ENCODE peak calls at places on chromosomes 4 and X, in five cellular contexts. One of them, this sample, is unnamed.

GRCh38 chrX:41293269-41293668 is 40.7 kb upstream of the DDX3X start:
- DNase-seq in GM04504: no peak
- DNase-seq in occipital lobe: no peak
- DNase-seq in head of caudate nucleus: no peak
- DNase-seq in CD4-positive, alpha-beta T cell: no peak
- DNase-seq in this sample: no peak

GRCh38 chrX:46758163-46758955 is 559 bp downstream of the SLC9A7 start:
- DNase-seq in GM04504: no peak
- DNase-seq in occipital lobe: no peak
- DNase-seq in head of caudate nucleus: no peak
- DNase-seq in CD4-positive, alpha-beta T cell: peak
- DNase-seq in this sample: no peak

GRCh38 chr4:186146443-186146842 is 41.9 kb downstream of the FAM149A start:
- DNase-seq in GM04504: no peak
- DNase-seq in occipital lobe: no peak
- DNase-seq in head of caudate nucleus: no peak
- DNase-seq in CD4-positive, alpha-beta T cell: no peak
- DNase-seq in this sample: no peak

GRCh38 chr4:40325406-40326019 is 9.6 kb upstream of the CHRNA9 start:
- DNase-seq in GM04504: no peak
- DNase-seq in occipital lobe: no peak
- DNase-seq in head of caudate nucleus: peak
- DNase-seq in CD4-positive, alpha-beta T cell: peak
- DNase-seq in this sample: peak

GRCh38 chr4:116055857-116056827 is 942.7 kb upstream of the NDST4 start:
- DNase-seq in GM04504: no peak
- DNase-seq in occipital lobe: no peak
- DNase-seq in head of caudate nucleus: no peak
- DNase-seq in CD4-positive, alpha-beta T cell: no peak
- DNase-seq in this sample: no peak

GRCh38 chr4:184067931-184068554 is 149.6 kb downstream of the ENPP6 start:
- DNase-seq in GM04504: no peak
- DNase-seq in occipital lobe: no peak
- DNase-seq in head of caudate nucleus: no peak
- DNase-seq in CD4-positive, alpha-beta T cell: no peak
- DNase-seq in this sample: no peak

GRCh38 chr4:85039526-85039925 is 73.0 kb upstream of the WDFY3 start:
- DNase-seq in GM04504: peak
- DNase-seq in occipital lobe: no peak
- DNase-seq in head of caudate nucleus: no peak
- DNase-seq in CD4-positive, alpha-beta T cell: no peak
- DNase-seq in this sample: peak

GRCh38 chrX:8233091-8233490 is 62.0 kb upstream of the VCX2 start:
- DNase-seq in GM04504: no peak
- DNase-seq in occipital lobe: no peak
- DNase-seq in head of caudate nucleus: no peak
- DNase-seq in CD4-positive, alpha-beta T cell: no peak
- DNase-seq in this sample: no peak

GRCh38 chr4:124275-125081 is at the start of gene ZNF718:
- DNase-seq in GM04504: peak
- DNase-seq in occipital lobe: peak
- DNase-seq in head of caudate nucleus: peak
- DNase-seq in CD4-positive, alpha-beta T cell: peak
- DNase-seq in this sample: peak

GRCh38 chr4:39469429-39470077 is 10.7 kb downstream of the LIAS start:
- DNase-seq in GM04504: peak
- DNase-seq in occipital lobe: no peak
- DNase-seq in head of caudate nucleus: peak
- DNase-seq in CD4-positive, alpha-beta T cell: no peak
- DNase-seq in this sample: peak

GRCh38 chr4:141503260-141503659 is 133.1 kb upstream of the IL15 start:
- DNase-seq in GM04504: no peak
- DNase-seq in occipital lobe: no peak
- DNase-seq in head of caudate nucleus: no peak
- DNase-seq in CD4-positive, alpha-beta T cell: no peak
- DNase-seq in this sample: no peak

GRCh38 chr4:80465238-80465637 is 129.7 kb downstream of the CFAP299 start:
- DNase-seq in GM04504: no peak
- DNase-seq in occipital lobe: no peak
- DNase-seq in head of caudate nucleus: no peak
- DNase-seq in CD4-positive, alpha-beta T cell: no peak
- DNase-seq in this sample: no peak

GRCh38 chrX:115229337-115229991 is 4.4 kb downstream of the LRCH2 start:
- DNase-seq in GM04504: no peak
- DNase-seq in occipital lobe: no peak
- DNase-seq in head of caudate nucleus: no peak
- DNase-seq in CD4-positive, alpha-beta T cell: no peak
- DNase-seq in this sample: no peak

GRCh38 chr4:41525129-41525528 is 12.8 kb upstream of the LIMCH1 start:
- DNase-seq in GM04504: no peak
- DNase-seq in occipital lobe: no peak
- DNase-seq in head of caudate nucleus: no peak
- DNase-seq in CD4-positive, alpha-beta T cell: no peak
- DNase-seq in this sample: peak

GRCh38 chr4:703336-704197 is 2.1 kb upstream of the PCGF3 start:
- DNase-seq in GM04504: no peak
- DNase-seq in occipital lobe: no peak
- DNase-seq in head of caudate nucleus: no peak
- DNase-seq in CD4-positive, alpha-beta T cell: no peak
- DNase-seq in this sample: no peak

GRCh38 chrX:71052721-71053120 is 15.4 kb downstream of the SNX12 start:
- DNase-seq in GM04504: no peak
- DNase-seq in occipital lobe: no peak
- DNase-seq in head of caudate nucleus: no peak
- DNase-seq in CD4-positive, alpha-beta T cell: no peak
- DNase-seq in this sample: no peak

GRCh38 chr4:152454398-152455011 is 81.4 kb downstream of the FBXW7 start:
- DNase-seq in GM04504: no peak
- DNase-seq in occipital lobe: no peak
- DNase-seq in head of caudate nucleus: no peak
- DNase-seq in CD4-positive, alpha-beta T cell: no peak
- DNase-seq in this sample: peak

GRCh38 chrX:55007633-55008032 is 7.5 kb downstream of the APEX2 start:
- DNase-seq in GM04504: peak
- DNase-seq in occipital lobe: no peak
- DNase-seq in head of caudate nucleus: no peak
- DNase-seq in CD4-positive, alpha-beta T cell: no peak
- DNase-seq in this sample: no peak

GRCh38 chrX:53686151-53686885 is at the start of gene HUWE1:
- DNase-seq in GM04504: no peak
- DNase-seq in occipital lobe: peak
- DNase-seq in head of caudate nucleus: peak
- DNase-seq in CD4-positive, alpha-beta T cell: peak
- DNase-seq in this sample: peak

GRCh38 chr4:136643416-136643815 is 888.9 kb downstream of the PCDH18 start:
- DNase-seq in GM04504: no peak
- DNase-seq in occipital lobe: no peak
- DNase-seq in head of caudate nucleus: no peak
- DNase-seq in CD4-positive, alpha-beta T cell: no peak
- DNase-seq in this sample: no peak

GRCh38 chr4:108644237-108644636 is 6.2 kb upstream of the OSTC start:
- DNase-seq in GM04504: peak
- DNase-seq in occipital lobe: no peak
- DNase-seq in head of caudate nucleus: no peak
- DNase-seq in CD4-positive, alpha-beta T cell: no peak
- DNase-seq in this sample: no peak

GRCh38 chr4:11228575-11228974 is 200.1 kb downstream of the HS3ST1 start:
- DNase-seq in GM04504: no peak
- DNase-seq in occipital lobe: no peak
- DNase-seq in head of caudate nucleus: no peak
- DNase-seq in CD4-positive, alpha-beta T cell: no peak
- DNase-seq in this sample: no peak

GRCh38 chrX:101483705-101484104 is 1.6 kb upstream of the ARMCX4 start:
- DNase-seq in GM04504: no peak
- DNase-seq in occipital lobe: no peak
- DNase-seq in head of caudate nucleus: no peak
- DNase-seq in CD4-positive, alpha-beta T cell: no peak
- DNase-seq in this sample: no peak

GRCh38 chr4:173404296-173404865 is 5.5 kb upstream of the SCRG1 start:
- DNase-seq in GM04504: no peak
- DNase-seq in occipital lobe: no peak
- DNase-seq in head of caudate nucleus: no peak
- DNase-seq in CD4-positive, alpha-beta T cell: no peak
- DNase-seq in this sample: no peak

GRCh38 chrX:15204130-15204751 is 65.6 kb downstream of the ASB9 start:
- DNase-seq in GM04504: no peak
- DNase-seq in occipital lobe: no peak
- DNase-seq in head of caudate nucleus: no peak
- DNase-seq in CD4-positive, alpha-beta T cell: no peak
- DNase-seq in this sample: no peak

GRCh38 chrX:129983575-129984131 is 1.2 kb downstream of the BCORL1 start:
- DNase-seq in GM04504: no peak
- DNase-seq in occipital lobe: no peak
- DNase-seq in head of caudate nucleus: no peak
- DNase-seq in CD4-positive, alpha-beta T cell: no peak
- DNase-seq in this sample: no peak

GRCh38 chrX:69555396-69556023 is 51.4 kb downstream of the NALF2 start:
- DNase-seq in GM04504: no peak
- DNase-seq in occipital lobe: no peak
- DNase-seq in head of caudate nucleus: no peak
- DNase-seq in CD4-positive, alpha-beta T cell: no peak
- DNase-seq in this sample: no peak

GRCh38 chrX:97882306-97882705 is 998.6 kb downstream of the RPA4 start:
- DNase-seq in GM04504: peak
- DNase-seq in occipital lobe: no peak
- DNase-seq in head of caudate nucleus: no peak
- DNase-seq in CD4-positive, alpha-beta T cell: no peak
- DNase-seq in this sample: no peak

GRCh38 chr4:76499461-76499860 is 64.4 kb downstream of the SHROOM3 start:
- DNase-seq in GM04504: no peak
- DNase-seq in occipital lobe: no peak
- DNase-seq in head of caudate nucleus: no peak
- DNase-seq in CD4-positive, alpha-beta T cell: no peak
- DNase-seq in this sample: no peak

GRCh38 chrX:117429511-117429910 is 687.1 kb downstream of the KLHL13 start:
- DNase-seq in GM04504: no peak
- DNase-seq in occipital lobe: no peak
- DNase-seq in head of caudate nucleus: no peak
- DNase-seq in CD4-positive, alpha-beta T cell: no peak
- DNase-seq in this sample: no peak

GRCh38 chr4:52856802-52857201 is 5.3 kb upstream of the RASL11B start:
- DNase-seq in GM04504: no peak
- DNase-seq in occipital lobe: no peak
- DNase-seq in head of caudate nucleus: no peak
- DNase-seq in CD4-positive, alpha-beta T cell: no peak
- DNase-seq in this sample: no peak

GRCh38 chr4:139489638-139490037 is 35.7 kb downstream of the RAB33B start:
- DNase-seq in GM04504: no peak
- DNase-seq in occipital lobe: no peak
- DNase-seq in head of caudate nucleus: no peak
- DNase-seq in CD4-positive, alpha-beta T cell: no peak
- DNase-seq in this sample: no peak

GRCh38 chrX:54920610-54921426 is at the start of gene TRO:
- DNase-seq in GM04504: no peak
- DNase-seq in occipital lobe: no peak
- DNase-seq in head of caudate nucleus: no peak
- DNase-seq in CD4-positive, alpha-beta T cell: no peak
- DNase-seq in this sample: no peak

GRCh38 chr4:8574796-8575370 is 5.3 kb upstream of the GPR78 start:
- DNase-seq in GM04504: no peak
- DNase-seq in occipital lobe: no peak
- DNase-seq in head of caudate nucleus: no peak
- DNase-seq in CD4-positive, alpha-beta T cell: no peak
- DNase-seq in this sample: no peak

GRCh38 chr4:89482248-89482647 is 174.6 kb upstream of the GPRIN3 start:
- DNase-seq in GM04504: no peak
- DNase-seq in occipital lobe: no peak
- DNase-seq in head of caudate nucleus: no peak
- DNase-seq in CD4-positive, alpha-beta T cell: no peak
- DNase-seq in this sample: peak